ENCODE peak calls at places on chromosomes 16 and 17, in six cellular contexts. X is H1, V is IMR-90, R is mesenchymal stem cell, T is neuronal stem cell, Q is trophoblast cell. E is an unnamed sample.

GRCh38 chr17:17994770-17995169 is 22.1 kb downstream of the DRC3 start:
- DNase-seq in X (no peak), V (no peak), R (no peak), T (no peak), Q (peak), E (no peak)

GRCh38 chr17:55273579-55274370 is 9.0 kb downstream of the HLF start:
- DNase-seq in X (no peak), V (no peak), R (no peak), T (no peak), Q (no peak), E (no peak)

GRCh38 chr17:8599351-8600011 is 31.0 kb downstream of the MYH10 start:
- DNase-seq in X (no peak), V (no peak), R (no peak), T (no peak), Q (no peak), E (no peak)

GRCh38 chr17:83012161-83012800 is 67.1 kb upstream of the METRNL start:
- DNase-seq in X (peak), V (no peak), R (no peak), T (no peak), Q (no peak), E (no peak)

GRCh38 chr16:24848065-24848464 is 2.3 kb downstream of the SLC5A11 start:
- DNase-seq in X (no peak), V (peak), R (peak), T (no peak), Q (peak), E (no peak)

GRCh38 chr16:55543470-55543869 is 23.0 kb upstream of the CAPNS2 start:
- DNase-seq in X (no peak), V (peak), R (peak), T (no peak), Q (no peak), E (no peak)

GRCh38 chr16:10494343-10495030 is 85.9 kb downstream of the EMP2 start:
- DNase-seq in X (no peak), V (no peak), R (no peak), T (no peak), Q (no peak), E (peak)

GRCh38 chr16:53090591-53091507 is 36.1 kb downstream of the CHD9 start:
- DNase-seq in X (no peak), V (peak), R (peak), T (no peak), Q (no peak), E (no peak)

GRCh38 chr16:11084484-11085024 is 140.2 kb downstream of the CLEC16A start:
- DNase-seq in X (no peak), V (peak), R (peak), T (no peak), Q (no peak), E (no peak)

GRCh38 chr16:85386467-85387170 is 226.5 kb upstream of the GSE1 start:
- DNase-seq in X (peak), V (no peak), R (no peak), T (no peak), Q (no peak), E (no peak)

GRCh38 chr17:39551879-39552278 is 55.8 kb downstream of the NEUROD2 start:
- DNase-seq in X (no peak), V (peak), R (no peak), T (no peak), Q (no peak), E (no peak)

GRCh38 chr17:78416791-78417530 is 38.5 kb downstream of the PGS1 start:
- DNase-seq in X (no peak), V (no peak), R (peak), T (no peak), Q (no peak), E (no peak)

GRCh38 chr16:3646348-3646920 is 8.1 kb upstream of the DNASE1 start:
- DNase-seq in X (peak), V (peak), R (peak), T (no peak), Q (no peak), E (no peak)

GRCh38 chr17:68820825-68821481 is 134.2 kb downstream of the ABCA8 start:
- DNase-seq in X (no peak), V (no peak), R (peak), T (no peak), Q (no peak), E (no peak)

GRCh38 chr16:50279142-50279865 is 13.0 kb downstream of the ADCY7 start:
- DNase-seq in X (no peak), V (no peak), R (no peak), T (no peak), Q (no peak), E (no peak)

GRCh38 chr16:9441021-9441420 is 349.6 kb downstream of the HAPSTR1 start:
- DNase-seq in X (no peak), V (no peak), R (no peak), T (no peak), Q (no peak), E (peak)

GRCh38 chr17:27532269-27533067 is 76.2 kb downstream of the KSR1 start:
- DNase-seq in X (no peak), V (peak), R (peak), T (no peak), Q (peak), E (no peak)

GRCh38 chr17:1783834-1784611 is 22.2 kb downstream of the SERPINF1 start:
- DNase-seq in X (no peak), V (peak), R (peak), T (no peak), Q (peak), E (no peak)

GRCh38 chr17:9241774-9242496 is 220.6 kb downstream of the NTN1 start:
- DNase-seq in X (no peak), V (no peak), R (no peak), T (no peak), Q (no peak), E (no peak)

GRCh38 chr16:80167657-80168056 is 373.1 kb upstream of the DYNLRB2 start:
- DNase-seq in X (no peak), V (no peak), R (no peak), T (no peak), Q (no peak), E (no peak)

GRCh38 chr16:27784351-27785306 is 234.7 kb downstream of the KATNIP start:
- DNase-seq in X (no peak), V (no peak), R (peak), T (no peak), Q (no peak), E (no peak)

GRCh38 chr17:57902800-57903759 is 52.1 kb downstream of the CUEDC1 start:
- DNase-seq in X (no peak), V (peak), R (peak), T (no peak), Q (peak), E (no peak)

GRCh38 chr16:11372924-11373306 is 27.7 kb downstream of the RMI2 start:
- DNase-seq in X (no peak), V (no peak), R (no peak), T (no peak), Q (no peak), E (no peak)

DNA sequence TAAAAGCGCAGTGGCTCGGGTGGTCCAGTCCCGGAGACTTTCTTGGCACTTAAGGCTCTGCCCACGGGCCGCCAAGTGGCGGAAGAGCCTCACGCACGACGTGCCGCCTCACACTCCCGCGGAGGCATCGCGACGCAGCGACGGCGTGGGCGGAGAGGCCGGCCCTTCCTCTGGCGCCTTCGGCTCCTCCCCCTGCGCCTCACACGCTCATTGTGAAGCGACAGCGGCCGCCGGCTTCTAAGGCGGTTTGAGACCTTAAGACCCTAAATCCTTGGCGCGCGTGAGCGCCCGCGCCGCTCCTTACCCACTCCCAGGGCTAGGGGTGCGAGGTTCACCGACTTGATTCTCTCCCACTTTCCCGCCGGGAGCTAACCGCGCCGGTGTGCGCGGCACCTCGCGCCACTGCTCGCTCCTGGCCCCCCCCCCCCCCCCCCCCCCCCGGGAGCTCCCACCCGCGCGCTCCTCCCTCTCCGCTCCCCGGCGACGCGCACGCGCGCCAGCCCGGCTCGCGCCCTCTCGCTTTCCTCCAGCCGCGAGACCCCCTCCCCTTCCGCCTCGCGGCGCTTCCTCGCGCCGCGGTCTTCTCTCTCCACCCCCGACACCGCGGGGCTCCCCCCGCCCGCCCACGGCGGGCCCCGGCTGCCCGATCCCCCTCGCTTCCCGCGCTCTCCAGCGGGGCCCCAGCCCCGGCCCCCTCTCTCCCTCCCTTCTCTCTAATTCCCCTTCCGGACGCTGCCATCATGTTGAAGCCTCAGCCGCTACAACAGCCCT is at the start of gene ATXN2L:
- DNase-seq in X (peak), V (peak), R (peak), T (peak), Q (peak), E (peak)
- H2BK5ac ChIP-seq in X (peak), V (peak), R (peak), T (peak), Q (peak), E (no peak)

GRCh38 chr16:57627184-57627871 is 1.1 kb upstream of the ADGRG1 start:
- DNase-seq in X (no peak), V (peak), R (peak), T (peak), Q (peak), E (peak)
- H3K14ac ChIP-seq in X (no peak), V (no peak), R (no peak), T (peak), Q (peak), E (no peak)

DNA sequence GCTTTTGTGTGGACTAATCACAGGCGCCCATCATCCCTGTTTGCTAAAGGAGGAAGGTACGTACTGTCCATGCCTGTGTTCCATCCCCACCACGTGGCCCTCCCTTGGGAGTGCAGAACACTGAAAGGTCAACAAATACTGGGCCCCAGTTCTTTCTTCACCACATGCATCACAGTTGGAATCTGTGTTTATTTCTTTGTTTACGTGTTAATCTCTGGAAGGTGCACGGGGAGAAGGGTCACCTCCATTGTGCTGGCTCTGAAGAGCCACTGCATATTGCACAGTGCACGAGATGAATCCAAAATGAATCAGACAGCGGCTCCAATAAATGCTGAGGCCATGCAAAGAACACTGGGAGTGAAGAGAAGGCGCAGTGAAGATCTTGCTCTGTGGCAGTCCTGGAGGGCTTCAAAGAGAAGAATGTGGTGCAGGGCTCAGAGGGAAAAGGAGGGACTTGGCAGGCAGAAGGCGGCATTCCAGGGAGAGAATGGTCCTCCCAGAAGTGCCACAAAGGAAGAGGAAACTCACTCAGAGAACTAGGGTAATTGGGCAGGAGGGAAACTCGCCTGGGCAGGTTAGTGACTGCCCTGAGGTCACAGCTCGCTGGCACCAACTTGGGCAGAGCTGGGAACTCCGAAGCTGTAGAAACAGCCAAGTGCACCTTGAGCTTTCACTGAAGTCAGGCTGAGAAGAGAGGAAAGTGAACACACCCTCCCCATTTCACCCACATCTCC is 3.7 kb downstream of the RPH3AL start:
- DNase-seq in X (no peak), V (no peak), R (peak), T (no peak), Q (no peak), E (peak)
- H3K27ac ChIP-seq in X (no peak), V (no peak), R (no peak), T (peak), Q (no peak), E (no peak)

DNA sequence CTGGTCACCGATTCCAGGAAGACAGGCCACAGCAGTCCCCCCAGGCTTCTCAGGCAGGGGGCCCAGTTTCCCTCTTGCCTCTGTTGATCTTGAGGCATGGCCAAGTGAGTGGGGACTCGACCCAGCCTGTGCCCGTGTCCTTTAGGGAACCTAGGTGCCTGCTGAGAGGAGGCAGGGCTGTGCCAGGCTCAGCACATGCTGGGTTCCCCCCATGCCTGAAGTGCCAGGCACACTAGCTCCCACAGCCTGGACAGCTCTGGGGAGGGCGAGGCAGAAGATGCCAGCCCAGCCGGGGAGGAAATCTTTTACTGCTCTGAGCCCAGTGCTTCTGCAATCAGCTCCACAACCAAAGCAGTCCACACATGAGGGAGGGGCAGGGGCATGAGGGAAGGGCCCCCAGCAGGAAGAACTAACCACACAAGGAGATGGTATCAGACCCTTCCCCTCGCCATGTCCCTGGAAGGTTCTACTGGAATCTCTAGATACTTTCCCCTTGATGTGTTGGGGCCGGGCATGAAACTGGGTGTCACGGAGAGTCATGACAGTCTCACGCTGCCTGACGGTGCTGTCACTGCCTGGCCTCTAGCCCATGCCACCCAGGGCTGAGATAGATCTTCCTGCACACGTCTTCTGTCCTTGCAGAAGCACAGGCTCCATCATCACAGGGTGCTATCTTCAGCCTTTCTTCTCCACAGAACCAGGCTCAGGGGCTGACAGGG is 25.5 kb downstream of the MYO18A start:
- DNase-seq in X (no peak), V (no peak), R (no peak), T (no peak), Q (no peak), E (no peak)
- H2BK5ac ChIP-seq in X (peak), V (peak), R (no peak), T (no peak), Q (peak), E (peak)

E was measured in H9.